ENCODE peak calls at places on chromosome 2, in eight cellular contexts. X is NCI-H446; D is stimulated activated CD8-positive, alpha-beta memory T cell treated with anti-CD3 and anti-CD28 coated beads, Interleukin-4, amount 100 ng/mL, for 24 hours; A is NCI-H1436; N is lung microvascular endothelial cell; C is MG63; L is NCI-H774; J is AG09319. Y is an unnamed sample.
A peak's percentile ranks its signal among the peaks of the same experiment; 100 is the strongest.

GRCh38 chr2:120934891-120935338 is 199.2 kb downstream of the GLI2 start:
- DNase-seq in D (no peak), X (peak; percentile 27), L (no peak), N (peak; percentile 63), C (peak; percentile 90), J (no peak), A (no peak), Y (peak; percentile 48)

GRCh38 chr2:106575955-106576354 is 88.8 kb downstream of the CD8B2 start:
- DNase-seq in N (no peak), J (peak; percentile 7), X (peak; percentile 46), L (no peak), A (no peak), D (no peak), C (peak; percentile 64), Y (no peak)

GRCh38 chr2:218223046-218223445 is 6.1 kb downstream of the ARPC2 start:
- DNase-seq in L (no peak), D (no peak), J (no peak), X (no peak), N (peak; percentile 73), C (no peak), A (no peak), Y (peak; percentile 8)

GRCh38 chr2:190315273-190315672 is 4.4 kb downstream of the HIBCH start:
- DNase-seq in C (no peak), N (no peak), A (no peak), J (no peak), X (no peak), L (no peak), D (no peak), Y (no peak)

GRCh38 chr2:152025678-152026287 is 73.1 kb downstream of the CACNB4 start:
- DNase-seq in N (peak; percentile 81), C (peak; percentile 60), D (peak; percentile 67), L (peak; percentile 63), A (peak; percentile 71), J (peak; percentile 14), X (peak; percentile 85), Y (peak; percentile 86)

GRCh38 chr2:237704476-237705224 is 77.3 kb downstream of the LRRFIP1 start:
- DNase-seq in C (peak; percentile 58), L (no peak), X (no peak), N (peak; percentile 62), A (no peak), J (no peak), D (no peak), Y (peak; percentile 56)

GRCh38 chr2:237449193-237449797 is 35.3 kb upstream of the COL6A3 start:
- DNase-seq in J (no peak), X (peak; percentile 25), A (no peak), D (no peak), L (no peak), N (peak; percentile 82), C (peak; percentile 47), Y (no peak)

GRCh38 chr2:139033300-139033699 is 253.1 kb upstream of the NXPH2 start:
- DNase-seq in N (no peak), X (peak; percentile 2), L (no peak), A (no peak), D (no peak), C (peak; percentile 64), J (no peak), Y (peak; percentile 71)

GRCh38 chr2:166519391-166519962 is 25.4 kb upstream of the SCN7A start:
- DNase-seq in J (no peak), X (no peak), N (no peak), C (no peak), L (no peak), D (no peak), A (no peak), Y (no peak)

GRCh38 chr2:191064590-191064989 is 50.6 kb upstream of the STAT1 start:
- DNase-seq in C (no peak), L (no peak), X (no peak), J (no peak), N (no peak), A (no peak), D (peak; percentile 32), Y (no peak)

Y was measured in A673.